ENCODE peak calls at places on chromosome 5, in eight cellular contexts. H is cardiac muscle cell, U is psoas muscle, I is brain microvascular endothelial cell, D is fibroblast of lung, G is hepatocyte, N is IMR-90, L is adrenal gland. A is an unnamed sample.

GRCh38 chr5:172385661-172386187 is 68.6 kb downstream of the SH3PXD2B start:
- DNase-seq in L (no peak), G (no peak), U (no peak), D (no peak), H (no peak), N (no peak), I (no peak), A (no peak)

GRCh38 chr5:179264053-179264540 is 81.2 kb downstream of the ADAMTS2 start:
- DNase-seq in G (no peak), I (no peak), H (no peak), N (no peak), D (no peak), U (no peak), L (no peak), A (no peak)

GRCh38 chr5:56734066-56734766 is 81.1 kb upstream of the MAP3K1 start:
- DNase-seq in G (no peak), I (no peak), L (peak), H (no peak), N (no peak), D (no peak), U (no peak), A (peak)

GRCh38 chr5:56608216-56608925 is 207.0 kb upstream of the MAP3K1 start:
- DNase-seq in I (no peak), U (no peak), H (no peak), L (no peak), D (peak), G (no peak), N (peak), A (no peak)

GRCh38 chr5:66540078-66540477 is 56.1 kb upstream of the MAST4 start:
- DNase-seq in N (no peak), D (peak), G (no peak), L (no peak), U (no peak), H (no peak), I (no peak), A (no peak)

GRCh38 chr5:54985301-54986268 is at the start of gene ESM1:
- DNase-seq in N (peak), H (peak), L (peak), I (peak), D (peak), G (no peak), U (no peak), A (no peak)

GRCh38 chr5:76548525-76549229 is 74.5 kb downstream of the F2RL2 start:
- DNase-seq in N (no peak), G (peak), D (no peak), I (no peak), L (no peak), H (no peak), U (no peak), A (no peak)

GRCh38 chr5:52861368-52861767 is 73.7 kb downstream of the ITGA1 start:
- DNase-seq in G (no peak), L (no peak), H (no peak), N (no peak), D (no peak), I (no peak), U (no peak), A (peak)

GRCh38 chr5:173762930-173763329 is 125.2 kb upstream of the CPEB4 start:
- DNase-seq in H (no peak), G (peak), U (no peak), D (no peak), L (no peak), N (no peak), I (no peak), A (peak)

GRCh38 chr5:60829490-60830266 is 14.4 kb downstream of the ELOVL7 start:
- DNase-seq in D (no peak), L (no peak), N (no peak), U (no peak), H (no peak), G (no peak), I (no peak), A (no peak)

GRCh38 chr5:142522983-142523382 is 162.9 kb downstream of the FGF1 start:
- DNase-seq in N (no peak), H (no peak), I (no peak), L (no peak), U (no peak), D (no peak), G (no peak), A (no peak)

GRCh38 chr5:29896651-29897050 is 1296.8 kb upstream of the CDH6 start:
- DNase-seq in H (no peak), I (no peak), G (no peak), U (no peak), N (no peak), D (no peak), L (no peak), A (no peak)

GRCh38 chr5:131541766-131542165 is 93.3 kb downstream of the RAPGEF6 start:
- DNase-seq in D (peak), N (peak), U (no peak), L (no peak), I (no peak), H (no peak), G (no peak), A (peak)

GRCh38 chr5:31196309-31196708 is 2.8 kb downstream of the CDH6 start:
- DNase-seq in D (peak), N (peak), I (peak), H (peak), G (peak), L (no peak), U (no peak), A (no peak)

GRCh38 chr5:36739751-36740221 is 133.4 kb downstream of the SLC1A3 start:
- DNase-seq in U (peak), N (peak), H (peak), I (peak), D (peak), L (peak), G (peak), A (peak)

GRCh38 chr5:73654171-73654811 is 28.3 kb downstream of the ARHGEF28 start:
- DNase-seq in N (peak), H (no peak), I (no peak), G (peak), D (peak), L (no peak), U (no peak), A (peak)

GRCh38 chr5:100479079-100479688 is 56.0 kb upstream of the FAM174A start:
- DNase-seq in N (peak), U (no peak), H (peak), D (peak), G (peak), I (no peak), L (no peak), A (no peak)

GRCh38 chr5:149212203-149212951 is 59.3 kb upstream of the AFAP1L1 start:
- DNase-seq in I (peak), D (peak), U (no peak), N (peak), G (peak), L (no peak), H (peak), A (no peak)

GRCh38 chr5:96934695-96935555 is 955 bp upstream of the LNPEP start:
- DNase-seq in H (peak), G (peak), D (peak), N (peak), U (peak), I (peak), L (peak), A (peak)
- TF ChIP-seq CTCF in H (no peak), G (peak), D (no peak), N (no peak), U (no peak), I (peak), L (no peak), A (no peak)

DNA sequence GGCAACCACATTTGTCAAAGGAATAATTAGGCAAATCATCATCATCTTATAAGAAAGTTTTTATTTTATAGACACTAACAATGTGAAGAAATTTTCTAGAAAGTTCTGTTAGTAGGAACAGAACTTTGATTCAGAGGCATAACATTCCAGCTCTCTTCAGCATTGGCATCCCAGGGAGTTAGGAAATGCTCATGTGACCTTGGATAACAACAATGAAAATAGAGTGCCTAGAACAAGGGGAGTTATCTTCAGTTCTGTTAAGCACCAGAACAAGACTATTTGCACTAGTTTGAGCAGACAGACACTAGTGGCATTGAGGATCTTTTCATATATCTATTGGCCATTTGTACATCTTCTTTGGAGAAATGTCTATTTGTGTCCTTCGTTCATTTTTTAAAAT is 7.0 kb upstream of the NMUR2 start:
- DNase-seq in L (no peak), N (no peak), I (no peak), D (no peak), G (no peak), H (no peak), U (no peak), A (no peak)
- H3K27ac ChIP-seq in L (no peak), N (no peak), I (no peak), D (no peak), G (no peak), H (no peak), U (no peak), A (no peak)

GRCh38 chr5:106267256-106267655 is 1403.5 kb downstream of the EFNA5 start:
- DNase-seq in L (no peak), D (no peak), H (no peak), I (no peak), U (no peak), G (no peak), N (no peak), A (no peak)

DNA sequence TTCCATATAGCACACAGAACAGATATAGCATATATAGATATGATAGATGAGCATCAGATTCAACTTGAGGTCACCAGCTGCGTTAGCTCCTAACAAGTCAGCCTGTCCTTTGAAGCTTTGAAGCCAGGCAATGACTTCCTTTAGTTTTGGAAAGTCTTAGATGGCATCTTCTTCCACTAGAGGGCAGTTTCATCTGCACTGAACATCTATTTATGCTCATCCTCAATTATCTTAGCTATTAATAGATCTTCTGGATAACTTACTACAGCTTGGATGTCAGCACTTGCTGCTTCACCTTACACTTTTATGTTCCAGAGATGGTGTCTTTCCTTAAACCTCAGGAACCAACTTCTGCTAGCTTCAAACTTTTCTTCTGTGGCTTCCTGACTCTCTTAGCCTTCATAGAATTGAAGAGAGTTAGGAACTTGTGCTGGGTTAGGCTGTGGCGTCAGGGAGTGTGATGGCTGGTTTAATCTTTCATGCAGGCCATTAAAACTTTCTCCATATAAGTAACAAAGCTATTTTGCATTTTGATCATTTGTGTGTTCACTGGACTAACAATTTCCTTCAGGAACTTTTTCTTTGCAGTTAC is 1401.4 kb downstream of the EFNA5 start:
- DNase-seq in H (peak), N (peak), G (peak), L (no peak), D (peak), U (no peak), I (peak), A (no peak)
- TF ChIP-seq CTCF in H (peak), N (peak), G (peak), L (peak), D (peak), U (peak), I (peak), A (peak)

GRCh38 chr5:88829773-88830172 is 53.2 kb downstream of the MEF2C start:
- DNase-seq in U (no peak), H (no peak), N (no peak), L (no peak), G (no peak), I (no peak), D (no peak), A (no peak)
- H3K27ac ChIP-seq in U (peak), H (peak), N (no peak), L (peak), G (no peak), I (peak), D (peak), A (no peak)